ENCODE peak calls at places on chromosomes 16 and 17, in four cellular contexts. A is type B pancreatic cell, R is Daoy, Z is progenitor cell of endocrine pancreas. X is an unnamed sample.

GRCh38 chr17:11885051-11885450 is 112.2 kb downstream of the ZNF18 start:
- DNase-seq in A (peak), R (no peak), Z (no peak), X (no peak)

GRCh38 chr17:82226809-82227628 is 1.8 kb upstream of the SLC16A3 start:
- DNase-seq in A (no peak), R (no peak), Z (no peak), X (no peak)

GRCh38 chr17:5816491-5816890 is 232.2 kb upstream of the NLRP1 start:
- DNase-seq in A (no peak), R (no peak), Z (no peak), X (no peak)

GRCh38 chr16:53768593-53768992 is 64.6 kb downstream of the FTO start:
- DNase-seq in A (no peak), R (peak), Z (no peak), X (peak)

GRCh38 chr16:11665071-11665491 is 3.2 kb upstream of the SNN start:
- DNase-seq in A (no peak), R (no peak), Z (no peak), X (no peak)

GRCh38 chr17:74987909-74988711 is 678 bp downstream of the CDR2L start:
- DNase-seq in A (peak), R (peak), Z (peak), X (peak)

GRCh38 chr17:78322327-78322857 is 37.5 kb downstream of the SOCS3 start:
- DNase-seq in A (no peak), R (no peak), Z (no peak), X (no peak)

GRCh38 chr17:82097187-82097918 is 683 bp downstream of the FASN start:
- DNase-seq in A (no peak), R (peak), Z (peak), X (peak)

X was measured in MG63.